ENCODE peak calls at places on chromosome 4, in four cellular contexts. R is heart left ventricle, M is left lung, U is SK-N-SH. V is an unnamed sample.

GRCh38 chr4:169070071-169070894 is 60.2 kb upstream of the CBR4 start:
- DNase-seq in R (peak; percentile 71), U (no peak), M (no peak), V (peak; percentile 30)

GRCh38 chr4:46386570-46386969 is 3.4 kb downstream of the GABRA2 start:
- DNase-seq in U (peak; percentile 19), M (no peak), R (no peak), V (no peak)

GRCh38 chr4:90689739-90690138 is 562.5 kb downstream of the CCSER1 start:
- DNase-seq in R (no peak), U (no peak), M (no peak), V (no peak)

GRCh38 chr4:156659983-156660382 is 311.6 kb downstream of the PDGFC start:
- DNase-seq in R (no peak), U (no peak), M (no peak), V (no peak)

GRCh38 chr4:40333921-40334352 is 1.2 kb upstream of the CHRNA9 start:
- DNase-seq in U (peak; percentile 72), R (no peak), M (no peak), V (no peak)

GRCh38 chr4:110275871-110276270 is 77.5 kb upstream of the ELOVL6 start:
- DNase-seq in R (no peak), U (no peak), M (no peak), V (no peak)

GRCh38 chr4:153028535-153028934 is 92.4 kb downstream of the FHDC1 start:
- DNase-seq in U (no peak), M (no peak), R (no peak), V (no peak)

GRCh38 chr4:53558981-53559620 is 32.2 kb downstream of the LNX1 start:
- DNase-seq in U (no peak), M (no peak), R (no peak), V (peak; percentile 44)

GRCh38 chr4:16227462-16227868 is 1.2 kb upstream of the TAPT1 start:
- DNase-seq in R (peak; percentile 70), U (peak; percentile 17), M (peak; percentile 46), V (peak; percentile 50)

GRCh38 chr4:169626328-169627282 is 6.2 kb downstream of the CLCN3 start:
- DNase-seq in M (no peak), R (no peak), U (no peak), V (no peak)

GRCh38 chr4:60241886-60242285 is 958.2 kb upstream of the ADGRL3 start:
- DNase-seq in R (no peak), M (no peak), U (no peak), V (no peak)

GRCh38 chr4:142703694-142704309 is 142.3 kb downstream of the INPP4B start:
- DNase-seq in U (no peak), M (no peak), R (no peak), V (peak; percentile 17)

GRCh38 chr4:83660578-83660977 is 124.7 kb downstream of the GPAT3 start:
- DNase-seq in U (no peak), M (no peak), R (no peak), V (no peak)

GRCh38 chr4:33107813-33108212 is 2387.6 kb downstream of the PCDH7 start:
- DNase-seq in U (no peak), M (no peak), R (no peak), V (no peak)

GRCh38 chr4:253936-254756 is 51.1 kb downstream of the ZNF732 start:
- DNase-seq in M (no peak), U (no peak), R (no peak), V (no peak)

GRCh38 chr4:252065-252601 is 53.1 kb downstream of the ZNF732 start:
- DNase-seq in U (no peak), R (no peak), M (no peak), V (no peak)

DNA sequence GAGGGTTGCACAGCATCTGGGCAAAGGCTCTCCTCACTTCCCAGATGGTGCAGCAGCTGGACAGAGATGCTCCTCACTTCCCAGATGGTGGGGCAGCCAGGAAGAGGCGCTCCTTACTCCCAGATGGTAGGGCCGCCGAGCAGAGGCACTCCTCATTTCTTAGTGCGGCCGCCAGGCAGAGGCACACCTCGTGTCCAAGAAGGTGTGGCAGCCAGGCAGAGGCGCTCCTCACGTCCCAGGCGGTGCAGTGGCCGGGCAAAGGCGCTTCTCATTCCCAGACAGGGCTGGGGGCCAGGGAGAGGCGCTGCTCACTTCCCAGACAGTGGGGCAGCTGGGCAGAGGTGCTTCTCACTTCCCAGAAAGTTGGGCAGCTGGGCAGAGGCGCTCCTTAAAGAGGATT is 48.8 kb downstream of the ZNF732 start:
- DNase-seq in R (no peak), M (no peak), U (no peak), V (no peak)
- H3K9me3 ChIP-seq in R (no peaks in the 10 kb centered on the region), M (peaks cover 100% of the 10 kb centered on the region), U (peaks cover 33% of the 10 kb centered on the region), V (no peaks in the 10 kb centered on the region)

DNA sequence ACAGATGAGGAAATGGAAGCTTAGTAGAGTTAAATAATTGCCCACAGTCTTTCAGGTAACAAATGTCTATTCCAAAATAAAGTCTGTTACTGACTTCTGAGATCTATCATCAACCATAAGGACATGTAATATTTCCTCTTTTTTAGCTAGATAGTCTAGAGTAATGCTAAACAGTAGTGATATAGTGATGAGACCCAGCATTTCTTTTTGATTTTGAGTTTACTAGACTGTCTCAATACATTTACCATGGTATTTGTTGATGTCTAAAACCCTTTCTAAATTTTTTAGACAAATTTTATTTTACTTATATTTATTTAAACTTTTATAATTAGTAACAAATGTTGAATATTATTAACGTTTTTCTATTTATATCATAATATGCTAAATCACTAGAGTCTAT is 465.1 kb upstream of the SLIT2 start:
- DNase-seq in M (no peak), U (no peak), R (no peak), V (no peak)
- H3K9me3 ChIP-seq in M (peaks cover 20% of the 10 kb centered on the region), U (no peaks in the 10 kb centered on the region), R (no peaks in the 10 kb centered on the region), V (peaks cover 2% of the 10 kb centered on the region)

DNA sequence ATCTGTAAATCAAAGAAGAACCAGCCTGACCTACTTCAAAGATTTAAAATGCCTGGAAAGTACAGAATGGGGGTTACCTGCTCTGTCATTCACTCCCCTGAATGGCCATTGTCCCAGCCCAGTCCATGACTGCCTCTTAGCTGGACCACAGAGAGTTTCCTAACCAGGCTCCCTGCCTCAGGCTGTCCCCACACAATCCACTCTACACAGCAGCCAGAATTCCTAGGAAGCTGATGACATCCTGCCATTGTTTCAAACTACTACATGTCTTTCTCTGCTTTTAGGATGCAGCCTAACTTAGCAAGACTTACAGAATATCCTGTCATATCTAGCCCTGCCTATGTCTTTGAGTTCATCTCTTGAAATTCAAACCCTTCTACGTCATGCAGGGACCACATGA is 15.9 kb upstream of the CRMP1 start:
- DNase-seq in R (no peak), U (no peak), M (no peak), V (no peak)
- H3K9me3 ChIP-seq in R (no peaks in the 10 kb centered on the region), U (no peaks in the 10 kb centered on the region), M (peaks cover 7% of the 10 kb centered on the region), V (no peaks in the 10 kb centered on the region)

GRCh38 chr4:19987746-19988145 is 264.0 kb upstream of the SLIT2 start:
- DNase-seq in U (no peak), R (no peak), M (no peak), V (peak; percentile 48)
- H3K9me3 ChIP-seq in U (no peaks in the 10 kb centered on the region), R (no peaks in the 10 kb centered on the region), M (no peaks in the 10 kb centered on the region), V (no peaks in the 10 kb centered on the region)

GRCh38 chr4:30436394-30436793 is 283.8 kb upstream of the PCDH7 start:
- DNase-seq in U (no peak), R (no peak), M (no peak), V (no peak)
- H3K9me3 ChIP-seq in U (no peaks in the 10 kb centered on the region), R (no peaks in the 10 kb centered on the region), M (no peaks in the 10 kb centered on the region), V (no peaks in the 10 kb centered on the region)

GRCh38 chr4:92252846-92253245 is 50.9 kb upstream of the GRID2 start:
- DNase-seq in U (no peak), M (no peak), R (no peak), V (no peak)
- H3K9me3 ChIP-seq in U (no peaks in the 10 kb centered on the region), M (peaks cover 41% of the 10 kb centered on the region), R (no peaks in the 10 kb centered on the region), V (no peaks in the 10 kb centered on the region)

GRCh38 chr4:373062-373839 is 35.6 kb downstream of the ZNF141 start:
- DNase-seq in M (no peak), R (no peak), U (no peak), V (no peak)
- H3K9me3 ChIP-seq in M (peaks cover 100% of the 10 kb centered on the region), R (peaks cover 23% of the 10 kb centered on the region), U (peaks cover 65% of the 10 kb centered on the region), V (peaks cover 19% of the 10 kb centered on the region)

GRCh38 chr4:76357981-76358380 is 51.4 kb downstream of the STBD1 start:
- DNase-seq in U (no peak), R (no peak), M (no peak), V (no peak)
- H3K9me3 ChIP-seq in U (no peaks in the 10 kb centered on the region), R (no peaks in the 10 kb centered on the region), M (peaks cover 21% of the 10 kb centered on the region), V (no peaks in the 10 kb centered on the region)

V was measured in endothelial cell of umbilical vein.